ENCODE peak calls at places on chromosomes 6 and 20, in seven cellular contexts. R, Y, N, Q, H, O and G are unnamed samples.

GRCh38 chr6:42138190-42138589 is 4.2 kb downstream of the C6orf132 start:
- DNase-seq in H (no peak), R (no peak), N (no peak), O (no peak), Y (no peak), Q (no peak), G (no peak)

GRCh38 chr6:73391735-73392134 is 2.9 kb upstream of the DDX43 start:
- DNase-seq in N (no peak), Q (no peak), H (peak), O (no peak), R (no peak), Y (no peak), G (no peak)

GRCh38 chr6:170290306-170291128 is at the start of gene DLL1:
- DNase-seq in R (no peak), Y (peak), N (peak), Q (no peak), H (no peak), O (peak), G (peak)

GRCh38 chr6:25192562-25192961 is 86.6 kb upstream of the CARMIL1 start:
- DNase-seq in N (peak), Y (no peak), R (no peak), H (no peak), Q (no peak), O (no peak), G (no peak)

GRCh38 chr6:70337379-70338073 is 34.6 kb upstream of the COL9A1 start:
- DNase-seq in O (no peak), Q (no peak), R (no peak), H (no peak), Y (peak), N (no peak), G (no peak)

GRCh38 chr6:29708432-29709177 is 14.6 kb upstream of the HLA-F start:
- DNase-seq in N (no peak), Q (no peak), R (peak), Y (no peak), H (no peak), O (no peak), G (no peak)

GRCh38 chr6:137697267-137697938 is 169.7 kb upstream of the TNFAIP3 start:
- DNase-seq in Y (peak), Q (peak), H (peak), R (no peak), O (no peak), N (peak), G (no peak)

GRCh38 chr6:75135447-75135846 is 70.4 kb downstream of the COL12A1 start:
- DNase-seq in R (no peak), Q (no peak), Y (no peak), O (no peak), H (no peak), N (no peak), G (no peak)

GRCh38 chr20:21573259-21573658 is 59.4 kb upstream of the NKX2-2 start:
- DNase-seq in N (no peak), Y (no peak), R (no peak), Q (no peak), H (no peak), O (no peak), G (no peak)

GRCh38 chr20:62246431-62246830 is 8.1 kb downstream of the OSBPL2 start:
- DNase-seq in Q (no peak), H (no peak), Y (no peak), N (no peak), O (no peak), R (no peak), G (peak)

GRCh38 chr6:37052027-37052628 is 46.7 kb downstream of the FGD2 start:
- DNase-seq in Y (no peak), O (no peak), Q (no peak), R (no peak), N (peak), H (no peak), G (no peak)

GRCh38 chr20:61805365-61805764 is 260.3 kb downstream of the TAF4 start:
- DNase-seq in Y (no peak), R (no peak), O (no peak), H (no peak), Q (no peak), N (no peak), G (no peak)